ENCODE peak calls at places on chromosomes 11 and 22, in seven cellular contexts. E is psoas muscle, M is T-cell, K is posterior vena cava, D is transverse colon, N is NCI-H1417, A is Right ventricle myocardium superior. W is an unnamed sample.

GRCh38 chr11:113615098-113615497 is 91.0 kb downstream of the TMPRSS5 start:
- DNase-seq in E (no peak), M (no peak), K (no peak), D (no peak), N (peak), A (no peak), W (no peak)

GRCh38 chr11:96309001-96309642 is 33.9 kb downstream of the MAML2 start:
- DNase-seq in E (no peak), M (no peak), K (no peak), D (no peak), N (no peak), A (no peak), W (no peak)

GRCh38 chr11:128261011-128261421 is 326.3 kb downstream of the ETS1 start:
- DNase-seq in E (no peak), M (no peak), K (no peak), D (no peak), N (no peak), A (no peak), W (no peak)

GRCh38 chr22:42367980-42368378 is 64.2 kb downstream of the NFAM1 start:
- DNase-seq in E (no peak), M (no peak), K (no peak), D (peak), N (peak), A (peak), W (no peak)

GRCh38 chr11:45212566-45213315 is 66.3 kb downstream of the PRDM11 start:
- DNase-seq in E (peak), M (no peak), K (peak), D (no peak), N (no peak), A (no peak), W (no peak)

GRCh38 chr22:46150615-46151423 is 493 bp downstream of the PPARA start:
- DNase-seq in E (peak), M (peak), K (peak), D (peak), N (peak), A (peak), W (peak)

GRCh38 chr11:129048911-129049310 is 106.2 kb upstream of the TP53AIP1 start:
- DNase-seq in E (no peak), M (no peak), K (no peak), D (no peak), N (no peak), A (no peak), W (no peak)

GRCh38 chr11:18501629-18502028 is 25.1 kb downstream of the TSG101 start:
- DNase-seq in E (no peak), M (no peak), K (no peak), D (no peak), N (no peak), A (no peak), W (no peak)

GRCh38 chr11:72123117-72123653 is 10.7 kb upstream of the ANAPC15 start:
- DNase-seq in E (no peak), M (no peak), K (no peak), D (no peak), N (no peak), A (no peak), W (no peak)

GRCh38 chr11:101470414-101470813 is 113.4 kb downstream of the TRPC6 start:
- DNase-seq in E (no peak), M (no peak), K (no peak), D (no peak), N (no peak), A (no peak), W (no peak)

GRCh38 chr11:68891356-68891948 is 12.2 kb downstream of the MRPL21 start:
- DNase-seq in E (no peak), M (no peak), K (no peak), D (no peak), N (no peak), A (no peak), W (no peak)

GRCh38 chr11:73907191-73907590 is 30.4 kb downstream of the PAAF1 start:
- DNase-seq in E (peak), M (no peak), K (no peak), D (no peak), N (no peak), A (no peak), W (no peak)

GRCh38 chr22:25235547-25236290 is 16.3 kb downstream of the CRYBB2 start:
- DNase-seq in E (peak), M (peak), K (peak), D (peak), N (peak), A (peak), W (peak)

GRCh38 chr11:106697058-106697457 is 321.2 kb downstream of the GUCY1A2 start:
- DNase-seq in E (no peak), M (no peak), K (no peak), D (no peak), N (no peak), A (no peak), W (no peak)

GRCh38 chr11:335779-336665 is 15.4 kb upstream of the IFITM3 start:
- DNase-seq in E (peak), M (no peak), K (peak), D (no peak), N (no peak), A (peak), W (no peak)

GRCh38 chr11:126282742-126283591 is at the start of gene TIRAP:
- DNase-seq in E (peak), M (peak), K (peak), D (peak), N (peak), A (peak), W (peak)

GRCh38 chr11:121681536-121681935 is 228.8 kb upstream of the SORL1-AS1 start:
- DNase-seq in E (no peak), M (no peak), K (no peak), D (no peak), N (no peak), A (no peak), W (no peak)

GRCh38 chr22:40637181-40638150 is 947 bp upstream of the MRTFA start:
- DNase-seq in E (peak), M (peak), K (peak), D (peak), N (no peak), A (peak), W (peak)

GRCh38 chr11:18063131-18063530 is 17.1 kb upstream of the TPH1 start:
- DNase-seq in E (no peak), M (no peak), K (no peak), D (no peak), N (peak), A (no peak), W (no peak)

GRCh38 chr22:24437820-24438328 is 10.5 kb downstream of the ADORA2A start:
- DNase-seq in E (no peak), M (no peak), K (no peak), D (no peak), N (no peak), A (no peak), W (no peak)

GRCh38 chr11:117564321-117564720 is 232.7 kb downstream of the DSCAML1 start:
- DNase-seq in E (no peak), M (no peak), K (peak), D (no peak), N (no peak), A (no peak), W (no peak)

GRCh38 chr11:70517996-70518907 is 119.9 kb downstream of the CTTN start:
- DNase-seq in E (peak), M (no peak), K (peak), D (no peak), N (no peak), A (peak), W (no peak)

GRCh38 chr11:87038235-87038960 is 664 bp downstream of the TMEM135 start:
- DNase-seq in E (no peak), M (no peak), K (no peak), D (no peak), N (no peak), A (no peak), W (no peak)

GRCh38 chr11:29251738-29252137 is 765.1 kb downstream of the KCNA4 start:
- DNase-seq in E (no peak), M (no peak), K (no peak), D (no peak), N (no peak), A (no peak), W (no peak)

GRCh38 chr22:41555325-41555724 is 5.5 kb upstream of the CSDC2 start:
- DNase-seq in E (no peak), M (no peak), K (no peak), D (no peak), N (no peak), A (no peak), W (no peak)

GRCh38 chr22:36379593-36380361 is 8.0 kb downstream of the MYH9 start:
- DNase-seq in E (no peak), M (no peak), K (no peak), D (no peak), N (no peak), A (no peak), W (peak)

GRCh38 chr11:118610220-118610772 is 2.9 kb downstream of the PHLDB1 start:
- DNase-seq in E (no peak), M (no peak), K (peak), D (no peak), N (no peak), A (no peak), W (no peak)

GRCh38 chr11:57597461-57597892 is at the start of gene SERPING1:
- DNase-seq in E (peak), M (no peak), K (peak), D (peak), N (no peak), A (peak), W (no peak)

GRCh38 chr11:116452447-116452846 is 320.3 kb downstream of the BUD13 start:
- DNase-seq in E (no peak), M (no peak), K (no peak), D (no peak), N (no peak), A (no peak), W (no peak)

GRCh38 chr11:77058900-77059299 is 7.9 kb upstream of the CAPN5 start:
- DNase-seq in E (no peak), M (no peak), K (no peak), D (no peak), N (no peak), A (no peak), W (no peak)

GRCh38 chr11:19345848-19346681 is 105.3 kb upstream of the E2F8 start:
- DNase-seq in E (peak), M (no peak), K (peak), D (no peak), N (peak), A (peak), W (no peak)

GRCh38 chr22:27715078-27715477 is 86.5 kb downstream of the MN1 start:
- DNase-seq in E (peak), M (no peak), K (peak), D (no peak), N (no peak), A (no peak), W (no peak)